ENCODE peak calls at places on chromosomes 7 and 10, in seven cellular contexts. One of them, this sample, is unnamed.

GRCh38 chr7:27185013-27185707 is at the start of gene HOXA11:
- DNase-seq in AG09319: peak
- DNase-seq in GM20000: no peak
- DNase-seq in activated naive CD4-positive, alpha-beta T cell treated with anti-CD3 and anti-CD28 coated beads, Interleukin-2, amount 10 ng/mL, durations not matched to agents 7 days and 5 days: peak
- DNase-seq in brain microvascular endothelial cell: no peak
- DNase-seq in stimulated activated CD4-positive, alpha-beta T cell treated with anti-CD3 and anti-CD28 coated beads, Interleukin-15, amount 100 ng/mL, for 1 hour: peak
- DNase-seq in C1 segment of cervical spinal cord: no peak
- DNase-seq in this sample: no peak

GRCh38 chr10:121058082-121058481 is 206.9 kb downstream of the WDR11 start:
- DNase-seq in GM20000: no peak
- DNase-seq in AG09319: no peak
- DNase-seq in activated naive CD4-positive, alpha-beta T cell treated with anti-CD3 and anti-CD28 coated beads, Interleukin-2, amount 10 ng/mL, durations not matched to agents 7 days and 5 days: no peak
- DNase-seq in C1 segment of cervical spinal cord: no peak
- DNase-seq in stimulated activated CD4-positive, alpha-beta T cell treated with anti-CD3 and anti-CD28 coated beads, Interleukin-15, amount 100 ng/mL, for 1 hour: no peak
- DNase-seq in brain microvascular endothelial cell: no peak
- DNase-seq in this sample: no peak

GRCh38 chr7:82472966-82473365 is 29.4 kb upstream of the CACNA2D1 start:
- DNase-seq in C1 segment of cervical spinal cord: no peak
- DNase-seq in brain microvascular endothelial cell: no peak
- DNase-seq in activated naive CD4-positive, alpha-beta T cell treated with anti-CD3 and anti-CD28 coated beads, Interleukin-2, amount 10 ng/mL, durations not matched to agents 7 days and 5 days: no peak
- DNase-seq in stimulated activated CD4-positive, alpha-beta T cell treated with anti-CD3 and anti-CD28 coated beads, Interleukin-15, amount 100 ng/mL, for 1 hour: no peak
- DNase-seq in GM20000: no peak
- DNase-seq in AG09319: no peak
- DNase-seq in this sample: no peak

GRCh38 chr10:117647306-117647705 is 104.8 kb downstream of the EMX2 start:
- DNase-seq in C1 segment of cervical spinal cord: no peak
- DNase-seq in brain microvascular endothelial cell: no peak
- DNase-seq in GM20000: no peak
- DNase-seq in AG09319: no peak
- DNase-seq in stimulated activated CD4-positive, alpha-beta T cell treated with anti-CD3 and anti-CD28 coated beads, Interleukin-15, amount 100 ng/mL, for 1 hour: no peak
- DNase-seq in activated naive CD4-positive, alpha-beta T cell treated with anti-CD3 and anti-CD28 coated beads, Interleukin-2, amount 10 ng/mL, durations not matched to agents 7 days and 5 days: no peak
- DNase-seq in this sample: no peak

GRCh38 chr7:77553123-77553522 is 16.0 kb downstream of the PTPN12 start:
- DNase-seq in stimulated activated CD4-positive, alpha-beta T cell treated with anti-CD3 and anti-CD28 coated beads, Interleukin-15, amount 100 ng/mL, for 1 hour: no peak
- DNase-seq in AG09319: no peak
- DNase-seq in activated naive CD4-positive, alpha-beta T cell treated with anti-CD3 and anti-CD28 coated beads, Interleukin-2, amount 10 ng/mL, durations not matched to agents 7 days and 5 days: no peak
- DNase-seq in C1 segment of cervical spinal cord: no peak
- DNase-seq in brain microvascular endothelial cell: no peak
- DNase-seq in GM20000: no peak
- DNase-seq in this sample: no peak

GRCh38 chr10:43230101-43230908 is 36.6 kb downstream of the RASGEF1A start:
- DNase-seq in GM20000: no peak
- DNase-seq in C1 segment of cervical spinal cord: no peak
- DNase-seq in AG09319: no peak
- DNase-seq in brain microvascular endothelial cell: no peak
- DNase-seq in stimulated activated CD4-positive, alpha-beta T cell treated with anti-CD3 and anti-CD28 coated beads, Interleukin-15, amount 100 ng/mL, for 1 hour: no peak
- DNase-seq in activated naive CD4-positive, alpha-beta T cell treated with anti-CD3 and anti-CD28 coated beads, Interleukin-2, amount 10 ng/mL, durations not matched to agents 7 days and 5 days: peak
- DNase-seq in this sample: peak

GRCh38 chr10:100518761-100519241 is 860 bp downstream of the SEC31B start:
- DNase-seq in GM20000: peak
- DNase-seq in C1 segment of cervical spinal cord: peak
- DNase-seq in activated naive CD4-positive, alpha-beta T cell treated with anti-CD3 and anti-CD28 coated beads, Interleukin-2, amount 10 ng/mL, durations not matched to agents 7 days and 5 days: peak
- DNase-seq in AG09319: peak
- DNase-seq in brain microvascular endothelial cell: peak
- DNase-seq in stimulated activated CD4-positive, alpha-beta T cell treated with anti-CD3 and anti-CD28 coated beads, Interleukin-15, amount 100 ng/mL, for 1 hour: peak
- DNase-seq in this sample: peak

GRCh38 chr10:69265521-69265920 is 12.8 kb upstream of the HK1 start:
- DNase-seq in stimulated activated CD4-positive, alpha-beta T cell treated with anti-CD3 and anti-CD28 coated beads, Interleukin-15, amount 100 ng/mL, for 1 hour: no peak
- DNase-seq in activated naive CD4-positive, alpha-beta T cell treated with anti-CD3 and anti-CD28 coated beads, Interleukin-2, amount 10 ng/mL, durations not matched to agents 7 days and 5 days: no peak
- DNase-seq in brain microvascular endothelial cell: no peak
- DNase-seq in GM20000: no peak
- DNase-seq in AG09319: no peak
- DNase-seq in C1 segment of cervical spinal cord: no peak
- DNase-seq in this sample: no peak

GRCh38 chr7:23863209-23863798 is 153.3 kb downstream of the STK31 start:
- DNase-seq in AG09319: peak
- DNase-seq in brain microvascular endothelial cell: peak
- DNase-seq in GM20000: peak
- DNase-seq in activated naive CD4-positive, alpha-beta T cell treated with anti-CD3 and anti-CD28 coated beads, Interleukin-2, amount 10 ng/mL, durations not matched to agents 7 days and 5 days: no peak
- DNase-seq in C1 segment of cervical spinal cord: no peak
- DNase-seq in stimulated activated CD4-positive, alpha-beta T cell treated with anti-CD3 and anti-CD28 coated beads, Interleukin-15, amount 100 ng/mL, for 1 hour: no peak
- DNase-seq in this sample: no peak

GRCh38 chr7:134420509-134421125 is 38.3 kb downstream of the AKR1B1 start:
- DNase-seq in brain microvascular endothelial cell: peak
- DNase-seq in AG09319: peak
- DNase-seq in activated naive CD4-positive, alpha-beta T cell treated with anti-CD3 and anti-CD28 coated beads, Interleukin-2, amount 10 ng/mL, durations not matched to agents 7 days and 5 days: no peak
- DNase-seq in C1 segment of cervical spinal cord: no peak
- DNase-seq in stimulated activated CD4-positive, alpha-beta T cell treated with anti-CD3 and anti-CD28 coated beads, Interleukin-15, amount 100 ng/mL, for 1 hour: no peak
- DNase-seq in GM20000: peak
- DNase-seq in this sample: peak

GRCh38 chr7:77330169-77330882 is 85.8 kb downstream of the GSAP start:
- DNase-seq in AG09319: no peak
- DNase-seq in brain microvascular endothelial cell: no peak
- DNase-seq in C1 segment of cervical spinal cord: no peak
- DNase-seq in stimulated activated CD4-positive, alpha-beta T cell treated with anti-CD3 and anti-CD28 coated beads, Interleukin-15, amount 100 ng/mL, for 1 hour: no peak
- DNase-seq in activated naive CD4-positive, alpha-beta T cell treated with anti-CD3 and anti-CD28 coated beads, Interleukin-2, amount 10 ng/mL, durations not matched to agents 7 days and 5 days: no peak
- DNase-seq in GM20000: peak
- DNase-seq in this sample: no peak

GRCh38 chr10:124935946-124936345 is 6.0 kb upstream of the ZRANB1 start:
- DNase-seq in activated naive CD4-positive, alpha-beta T cell treated with anti-CD3 and anti-CD28 coated beads, Interleukin-2, amount 10 ng/mL, durations not matched to agents 7 days and 5 days: no peak
- DNase-seq in stimulated activated CD4-positive, alpha-beta T cell treated with anti-CD3 and anti-CD28 coated beads, Interleukin-15, amount 100 ng/mL, for 1 hour: no peak
- DNase-seq in AG09319: no peak
- DNase-seq in GM20000: no peak
- DNase-seq in C1 segment of cervical spinal cord: no peak
- DNase-seq in brain microvascular endothelial cell: no peak
- DNase-seq in this sample: no peak

GRCh38 chr10:70729763-70730357 is 55.3 kb downstream of the TBATA start:
- DNase-seq in activated naive CD4-positive, alpha-beta T cell treated with anti-CD3 and anti-CD28 coated beads, Interleukin-2, amount 10 ng/mL, durations not matched to agents 7 days and 5 days: no peak
- DNase-seq in brain microvascular endothelial cell: no peak
- DNase-seq in stimulated activated CD4-positive, alpha-beta T cell treated with anti-CD3 and anti-CD28 coated beads, Interleukin-15, amount 100 ng/mL, for 1 hour: no peak
- DNase-seq in AG09319: no peak
- DNase-seq in GM20000: no peak
- DNase-seq in C1 segment of cervical spinal cord: no peak
- DNase-seq in this sample: no peak

GRCh38 chr7:134910214-134910890 is 76.0 kb upstream of the AGBL3 start:
- DNase-seq in GM20000: no peak
- DNase-seq in C1 segment of cervical spinal cord: no peak
- DNase-seq in activated naive CD4-positive, alpha-beta T cell treated with anti-CD3 and anti-CD28 coated beads, Interleukin-2, amount 10 ng/mL, durations not matched to agents 7 days and 5 days: no peak
- DNase-seq in AG09319: no peak
- DNase-seq in brain microvascular endothelial cell: no peak
- DNase-seq in stimulated activated CD4-positive, alpha-beta T cell treated with anti-CD3 and anti-CD28 coated beads, Interleukin-15, amount 100 ng/mL, for 1 hour: no peak
- DNase-seq in this sample: no peak

GRCh38 chr10:118488710-118489497 is 106.5 kb downstream of the PRLHR start:
- DNase-seq in AG09319: no peak
- DNase-seq in activated naive CD4-positive, alpha-beta T cell treated with anti-CD3 and anti-CD28 coated beads, Interleukin-2, amount 10 ng/mL, durations not matched to agents 7 days and 5 days: no peak
- DNase-seq in C1 segment of cervical spinal cord: no peak
- DNase-seq in GM20000: no peak
- DNase-seq in brain microvascular endothelial cell: no peak
- DNase-seq in stimulated activated CD4-positive, alpha-beta T cell treated with anti-CD3 and anti-CD28 coated beads, Interleukin-15, amount 100 ng/mL, for 1 hour: no peak
- DNase-seq in this sample: no peak

GRCh38 chr10:124091646-124092269 is 1.6 kb downstream of the CHST15 start:
- DNase-seq in AG09319: no peak
- DNase-seq in stimulated activated CD4-positive, alpha-beta T cell treated with anti-CD3 and anti-CD28 coated beads, Interleukin-15, amount 100 ng/mL, for 1 hour: no peak
- DNase-seq in C1 segment of cervical spinal cord: no peak
- DNase-seq in activated naive CD4-positive, alpha-beta T cell treated with anti-CD3 and anti-CD28 coated beads, Interleukin-2, amount 10 ng/mL, durations not matched to agents 7 days and 5 days: no peak
- DNase-seq in GM20000: peak
- DNase-seq in brain microvascular endothelial cell: peak
- DNase-seq in this sample: peak

GRCh38 chr7:100693312-100694195 is 496 bp downstream of the GIGYF1 start:
- DNase-seq in GM20000: peak
- DNase-seq in activated naive CD4-positive, alpha-beta T cell treated with anti-CD3 and anti-CD28 coated beads, Interleukin-2, amount 10 ng/mL, durations not matched to agents 7 days and 5 days: no peak
- DNase-seq in stimulated activated CD4-positive, alpha-beta T cell treated with anti-CD3 and anti-CD28 coated beads, Interleukin-15, amount 100 ng/mL, for 1 hour: no peak
- DNase-seq in AG09319: no peak
- DNase-seq in C1 segment of cervical spinal cord: no peak
- DNase-seq in brain microvascular endothelial cell: no peak
- DNase-seq in this sample: no peak

GRCh38 chr10:7567896-7568295 is 98.9 kb downstream of the ITIH5 start:
- DNase-seq in C1 segment of cervical spinal cord: no peak
- DNase-seq in brain microvascular endothelial cell: no peak
- DNase-seq in GM20000: no peak
- DNase-seq in activated naive CD4-positive, alpha-beta T cell treated with anti-CD3 and anti-CD28 coated beads, Interleukin-2, amount 10 ng/mL, durations not matched to agents 7 days and 5 days: no peak
- DNase-seq in stimulated activated CD4-positive, alpha-beta T cell treated with anti-CD3 and anti-CD28 coated beads, Interleukin-15, amount 100 ng/mL, for 1 hour: no peak
- DNase-seq in AG09319: peak
- DNase-seq in this sample: no peak

GRCh38 chr7:115676080-115676479 is 354.5 kb downstream of the TFEC start:
- DNase-seq in AG09319: no peak
- DNase-seq in GM20000: no peak
- DNase-seq in brain microvascular endothelial cell: peak
- DNase-seq in C1 segment of cervical spinal cord: no peak
- DNase-seq in stimulated activated CD4-positive, alpha-beta T cell treated with anti-CD3 and anti-CD28 coated beads, Interleukin-15, amount 100 ng/mL, for 1 hour: no peak
- DNase-seq in activated naive CD4-positive, alpha-beta T cell treated with anti-CD3 and anti-CD28 coated beads, Interleukin-2, amount 10 ng/mL, durations not matched to agents 7 days and 5 days: no peak
- DNase-seq in this sample: peak

GRCh38 chr7:88789480-88790064 is 6.0 kb downstream of the TEX47 start:
- DNase-seq in C1 segment of cervical spinal cord: no peak
- DNase-seq in GM20000: peak
- DNase-seq in activated naive CD4-positive, alpha-beta T cell treated with anti-CD3 and anti-CD28 coated beads, Interleukin-2, amount 10 ng/mL, durations not matched to agents 7 days and 5 days: no peak
- DNase-seq in brain microvascular endothelial cell: no peak
- DNase-seq in AG09319: no peak
- DNase-seq in stimulated activated CD4-positive, alpha-beta T cell treated with anti-CD3 and anti-CD28 coated beads, Interleukin-15, amount 100 ng/mL, for 1 hour: no peak
- DNase-seq in this sample: no peak

GRCh38 chr10:55400075-55400474 is 599.0 kb upstream of the PCDH15 start:
- DNase-seq in GM20000: no peak
- DNase-seq in AG09319: no peak
- DNase-seq in stimulated activated CD4-positive, alpha-beta T cell treated with anti-CD3 and anti-CD28 coated beads, Interleukin-15, amount 100 ng/mL, for 1 hour: no peak
- DNase-seq in activated naive CD4-positive, alpha-beta T cell treated with anti-CD3 and anti-CD28 coated beads, Interleukin-2, amount 10 ng/mL, durations not matched to agents 7 days and 5 days: no peak
- DNase-seq in brain microvascular endothelial cell: peak
- DNase-seq in C1 segment of cervical spinal cord: no peak
- DNase-seq in this sample: no peak

GRCh38 chr7:8125680-8126444 is 136.1 kb downstream of the ICA1 start:
- DNase-seq in C1 segment of cervical spinal cord: no peak
- DNase-seq in activated naive CD4-positive, alpha-beta T cell treated with anti-CD3 and anti-CD28 coated beads, Interleukin-2, amount 10 ng/mL, durations not matched to agents 7 days and 5 days: peak
- DNase-seq in stimulated activated CD4-positive, alpha-beta T cell treated with anti-CD3 and anti-CD28 coated beads, Interleukin-15, amount 100 ng/mL, for 1 hour: peak
- DNase-seq in GM20000: peak
- DNase-seq in AG09319: no peak
- DNase-seq in brain microvascular endothelial cell: no peak
- DNase-seq in this sample: no peak

GRCh38 chr7:124101173-124101768 is 68.4 kb upstream of the TMEM229A start:
- DNase-seq in activated naive CD4-positive, alpha-beta T cell treated with anti-CD3 and anti-CD28 coated beads, Interleukin-2, amount 10 ng/mL, durations not matched to agents 7 days and 5 days: no peak
- DNase-seq in brain microvascular endothelial cell: no peak
- DNase-seq in stimulated activated CD4-positive, alpha-beta T cell treated with anti-CD3 and anti-CD28 coated beads, Interleukin-15, amount 100 ng/mL, for 1 hour: no peak
- DNase-seq in GM20000: peak
- DNase-seq in AG09319: no peak
- DNase-seq in C1 segment of cervical spinal cord: no peak
- DNase-seq in this sample: no peak

GRCh38 chr10:101028446-101029244 is 2.3 kb downstream of the PDZD7 start:
- DNase-seq in AG09319: no peak
- DNase-seq in stimulated activated CD4-positive, alpha-beta T cell treated with anti-CD3 and anti-CD28 coated beads, Interleukin-15, amount 100 ng/mL, for 1 hour: no peak
- DNase-seq in GM20000: no peak
- DNase-seq in C1 segment of cervical spinal cord: no peak
- DNase-seq in brain microvascular endothelial cell: no peak
- DNase-seq in activated naive CD4-positive, alpha-beta T cell treated with anti-CD3 and anti-CD28 coated beads, Interleukin-2, amount 10 ng/mL, durations not matched to agents 7 days and 5 days: no peak
- DNase-seq in this sample: no peak

GRCh38 chr7:77954773-77955562 is 156.4 kb downstream of the PHTF2 start:
- DNase-seq in C1 segment of cervical spinal cord: no peak
- DNase-seq in brain microvascular endothelial cell: no peak
- DNase-seq in AG09319: no peak
- DNase-seq in activated naive CD4-positive, alpha-beta T cell treated with anti-CD3 and anti-CD28 coated beads, Interleukin-2, amount 10 ng/mL, durations not matched to agents 7 days and 5 days: no peak
- DNase-seq in stimulated activated CD4-positive, alpha-beta T cell treated with anti-CD3 and anti-CD28 coated beads, Interleukin-15, amount 100 ng/mL, for 1 hour: no peak
- DNase-seq in GM20000: no peak
- DNase-seq in this sample: no peak

GRCh38 chr7:600149-600814 is 80.6 kb upstream of the PDGFA start:
- DNase-seq in GM20000: no peak
- DNase-seq in stimulated activated CD4-positive, alpha-beta T cell treated with anti-CD3 and anti-CD28 coated beads, Interleukin-15, amount 100 ng/mL, for 1 hour: no peak
- DNase-seq in brain microvascular endothelial cell: no peak
- DNase-seq in C1 segment of cervical spinal cord: no peak
- DNase-seq in AG09319: no peak
- DNase-seq in activated naive CD4-positive, alpha-beta T cell treated with anti-CD3 and anti-CD28 coated beads, Interleukin-2, amount 10 ng/mL, durations not matched to agents 7 days and 5 days: no peak
- DNase-seq in this sample: no peak

GRCh38 chr7:84529480-84530205 is 335.1 kb upstream of the SEMA3A start:
- DNase-seq in AG09319: peak
- DNase-seq in stimulated activated CD4-positive, alpha-beta T cell treated with anti-CD3 and anti-CD28 coated beads, Interleukin-15, amount 100 ng/mL, for 1 hour: no peak
- DNase-seq in GM20000: no peak
- DNase-seq in activated naive CD4-positive, alpha-beta T cell treated with anti-CD3 and anti-CD28 coated beads, Interleukin-2, amount 10 ng/mL, durations not matched to agents 7 days and 5 days: no peak
- DNase-seq in C1 segment of cervical spinal cord: no peak
- DNase-seq in brain microvascular endothelial cell: peak
- DNase-seq in this sample: no peak

GRCh38 chr10:1661861-1662260 is 75.5 kb downstream of the ADARB2 start:
- DNase-seq in AG09319: no peak
- DNase-seq in GM20000: peak
- DNase-seq in stimulated activated CD4-positive, alpha-beta T cell treated with anti-CD3 and anti-CD28 coated beads, Interleukin-15, amount 100 ng/mL, for 1 hour: no peak
- DNase-seq in activated naive CD4-positive, alpha-beta T cell treated with anti-CD3 and anti-CD28 coated beads, Interleukin-2, amount 10 ng/mL, durations not matched to agents 7 days and 5 days: no peak
- DNase-seq in brain microvascular endothelial cell: no peak
- DNase-seq in C1 segment of cervical spinal cord: no peak
- DNase-seq in this sample: no peak

GRCh38 chr10:69317175-69318086 is 39.1 kb downstream of the HK1 start:
- DNase-seq in activated naive CD4-positive, alpha-beta T cell treated with anti-CD3 and anti-CD28 coated beads, Interleukin-2, amount 10 ng/mL, durations not matched to agents 7 days and 5 days: no peak
- DNase-seq in stimulated activated CD4-positive, alpha-beta T cell treated with anti-CD3 and anti-CD28 coated beads, Interleukin-15, amount 100 ng/mL, for 1 hour: no peak
- DNase-seq in GM20000: peak
- DNase-seq in C1 segment of cervical spinal cord: no peak
- DNase-seq in brain microvascular endothelial cell: no peak
- DNase-seq in AG09319: no peak
- DNase-seq in this sample: no peak

GRCh38 chr7:134458341-134458805 is 527 bp downstream of the AKR1B1 start:
- DNase-seq in brain microvascular endothelial cell: no peak
- DNase-seq in stimulated activated CD4-positive, alpha-beta T cell treated with anti-CD3 and anti-CD28 coated beads, Interleukin-15, amount 100 ng/mL, for 1 hour: peak
- DNase-seq in activated naive CD4-positive, alpha-beta T cell treated with anti-CD3 and anti-CD28 coated beads, Interleukin-2, amount 10 ng/mL, durations not matched to agents 7 days and 5 days: peak
- DNase-seq in C1 segment of cervical spinal cord: no peak
- DNase-seq in AG09319: no peak
- DNase-seq in GM20000: peak
- DNase-seq in this sample: peak

GRCh38 chr10:30018512-30018911 is 40.9 kb downstream of the JCAD start:
- DNase-seq in stimulated activated CD4-positive, alpha-beta T cell treated with anti-CD3 and anti-CD28 coated beads, Interleukin-15, amount 100 ng/mL, for 1 hour: no peak
- DNase-seq in C1 segment of cervical spinal cord: no peak
- DNase-seq in activated naive CD4-positive, alpha-beta T cell treated with anti-CD3 and anti-CD28 coated beads, Interleukin-2, amount 10 ng/mL, durations not matched to agents 7 days and 5 days: no peak
- DNase-seq in GM20000: no peak
- DNase-seq in AG09319: no peak
- DNase-seq in brain microvascular endothelial cell: no peak
- DNase-seq in this sample: no peak

GRCh38 chr10:22252286-22252800 is 34.5 kb upstream of the EBLN1 start:
- DNase-seq in GM20000: peak
- DNase-seq in AG09319: no peak
- DNase-seq in brain microvascular endothelial cell: no peak
- DNase-seq in stimulated activated CD4-positive, alpha-beta T cell treated with anti-CD3 and anti-CD28 coated beads, Interleukin-15, amount 100 ng/mL, for 1 hour: peak
- DNase-seq in C1 segment of cervical spinal cord: no peak
- DNase-seq in activated naive CD4-positive, alpha-beta T cell treated with anti-CD3 and anti-CD28 coated beads, Interleukin-2, amount 10 ng/mL, durations not matched to agents 7 days and 5 days: peak
- DNase-seq in this sample: peak

GRCh38 chr10:132325969-132326889 is 5.8 kb upstream of the LRRC27 start:
- DNase-seq in AG09319: no peak
- DNase-seq in GM20000: no peak
- DNase-seq in C1 segment of cervical spinal cord: no peak
- DNase-seq in stimulated activated CD4-positive, alpha-beta T cell treated with anti-CD3 and anti-CD28 coated beads, Interleukin-15, amount 100 ng/mL, for 1 hour: no peak
- DNase-seq in activated naive CD4-positive, alpha-beta T cell treated with anti-CD3 and anti-CD28 coated beads, Interleukin-2, amount 10 ng/mL, durations not matched to agents 7 days and 5 days: no peak
- DNase-seq in brain microvascular endothelial cell: no peak
- DNase-seq in this sample: no peak

GRCh38 chr7:35727571-35727970 is 32.6 kb upstream of the HERPUD2 start:
- DNase-seq in AG09319: no peak
- DNase-seq in C1 segment of cervical spinal cord: no peak
- DNase-seq in stimulated activated CD4-positive, alpha-beta T cell treated with anti-CD3 and anti-CD28 coated beads, Interleukin-15, amount 100 ng/mL, for 1 hour: no peak
- DNase-seq in activated naive CD4-positive, alpha-beta T cell treated with anti-CD3 and anti-CD28 coated beads, Interleukin-2, amount 10 ng/mL, durations not matched to agents 7 days and 5 days: no peak
- DNase-seq in GM20000: peak
- DNase-seq in brain microvascular endothelial cell: peak
- DNase-seq in this sample: no peak

GRCh38 chr7:14698239-14698638 is 204.3 kb downstream of the DGKB start:
- DNase-seq in AG09319: no peak
- DNase-seq in GM20000: no peak
- DNase-seq in brain microvascular endothelial cell: no peak
- DNase-seq in activated naive CD4-positive, alpha-beta T cell treated with anti-CD3 and anti-CD28 coated beads, Interleukin-2, amount 10 ng/mL, durations not matched to agents 7 days and 5 days: no peak
- DNase-seq in C1 segment of cervical spinal cord: no peak
- DNase-seq in stimulated activated CD4-positive, alpha-beta T cell treated with anti-CD3 and anti-CD28 coated beads, Interleukin-15, amount 100 ng/mL, for 1 hour: no peak
- DNase-seq in this sample: no peak

GRCh38 chr7:32219416-32219815 is 149.2 kb upstream of the PDE1C start:
- DNase-seq in C1 segment of cervical spinal cord: no peak
- DNase-seq in GM20000: no peak
- DNase-seq in AG09319: no peak
- DNase-seq in activated naive CD4-positive, alpha-beta T cell treated with anti-CD3 and anti-CD28 coated beads, Interleukin-2, amount 10 ng/mL, durations not matched to agents 7 days and 5 days: no peak
- DNase-seq in stimulated activated CD4-positive, alpha-beta T cell treated with anti-CD3 and anti-CD28 coated beads, Interleukin-15, amount 100 ng/mL, for 1 hour: no peak
- DNase-seq in brain microvascular endothelial cell: no peak
- DNase-seq in this sample: peak

GRCh38 chr10:9825491-9826018 is 1192.1 kb upstream of the CELF2 start:
- DNase-seq in activated naive CD4-positive, alpha-beta T cell treated with anti-CD3 and anti-CD28 coated beads, Interleukin-2, amount 10 ng/mL, durations not matched to agents 7 days and 5 days: no peak
- DNase-seq in brain microvascular endothelial cell: peak
- DNase-seq in AG09319: no peak
- DNase-seq in C1 segment of cervical spinal cord: no peak
- DNase-seq in stimulated activated CD4-positive, alpha-beta T cell treated with anti-CD3 and anti-CD28 coated beads, Interleukin-15, amount 100 ng/mL, for 1 hour: no peak
- DNase-seq in GM20000: no peak
- DNase-seq in this sample: no peak

GRCh38 chr7:80770061-80770460 is 131.6 kb downstream of the CD36 start:
- DNase-seq in GM20000: no peak
- DNase-seq in AG09319: no peak
- DNase-seq in activated naive CD4-positive, alpha-beta T cell treated with anti-CD3 and anti-CD28 coated beads, Interleukin-2, amount 10 ng/mL, durations not matched to agents 7 days and 5 days: no peak
- DNase-seq in brain microvascular endothelial cell: no peak
- DNase-seq in C1 segment of cervical spinal cord: no peak
- DNase-seq in stimulated activated CD4-positive, alpha-beta T cell treated with anti-CD3 and anti-CD28 coated beads, Interleukin-15, amount 100 ng/mL, for 1 hour: no peak
- DNase-seq in this sample: no peak

This sample was measured in ecto neural progenitor cell.